ENCODE peak calls at places on chromosomes 16 and 17, in four cellular contexts. L is GM23248, B is NCI-H2081, C is HS-5. J is an unnamed sample.

GRCh38 chr17:5365831-5366230 is 53.6 kb downstream of the NUP88 start:
- DNase-seq in L (no peak), B (no peak), C (no peak), J (no peak)

GRCh38 chr16:17343028-17343427 is 127.7 kb downstream of the XYLT1 start:
- DNase-seq in L (no peak), B (no peak), C (no peak), J (no peak)

GRCh38 chr17:65930140-65930715 is 261.7 kb downstream of the CEP112 start:
- DNase-seq in L (peak), B (no peak), C (no peak), J (no peak)

GRCh38 chr17:67993998-67994361 is 2.3 kb downstream of the C17orf58 start:
- DNase-seq in L (peak), B (peak), C (no peak), J (no peak)

GRCh38 chr17:71495420-71495819 is 625.4 kb upstream of the SOX9 start:
- DNase-seq in L (no peak), B (no peak), C (no peak), J (no peak)

GRCh38 chr17:74738051-74738996 is 1.3 kb downstream of the RAB37 start:
- DNase-seq in L (no peak), B (no peak), C (no peak), J (peak)

GRCh38 chr16:46822270-46822669 is 8.7 kb downstream of the C16orf87 start:
- DNase-seq in L (peak), B (no peak), C (no peak), J (no peak)

GRCh38 chr17:73011016-73011486 is 81.4 kb downstream of the SLC39A11 start:
- DNase-seq in L (no peak), B (no peak), C (no peak), J (no peak)

GRCh38 chr17:82517230-82517865 is 2.2 kb upstream of the FOXK2 start:
- DNase-seq in L (peak), B (peak), C (no peak), J (no peak)

GRCh38 chr16:25177831-25178688 is 38.7 kb upstream of the AQP8 start:
- DNase-seq in L (peak), B (no peak), C (no peak), J (no peak)

GRCh38 chr16:4404247-4404966 is 12.0 kb downstream of the CORO7 start:
- DNase-seq in L (peak), B (no peak), C (no peak), J (peak)

GRCh38 chr16:68360971-68361370 is 50.2 kb downstream of the PRMT7 start:
- DNase-seq in L (no peak), B (no peak), C (no peak), J (no peak)

GRCh38 chr16:75256059-75256870 is 4.8 kb upstream of the BCAR1 start:
- DNase-seq in L (peak), B (no peak), C (no peak), J (no peak)

GRCh38 chr17:33038740-33039139 is 47.1 kb downstream of the SPACA3 start:
- DNase-seq in L (peak), B (no peak), C (no peak), J (no peak)

GRCh38 chr16:89119661-89120141 is 26.0 kb downstream of the ACSF3 start:
- DNase-seq in L (no peak), B (no peak), C (no peak), J (no peak)